ENCODE peak calls at places on chromosomes 12 and 14, in six cellular contexts. O, U, H, B, A and M are unnamed samples.

GRCh38 chr14:73125746-73126145 is 10.6 kb upstream of the PSEN1 start:
- DNase-seq in O (no peak), U (no peak), H (no peak), B (no peak), A (peak; percentile 41), M (no peak)

GRCh38 chr12:27185234-27186045 is 58.6 kb upstream of the STK38L start:
- DNase-seq in O (peak; percentile 56), U (no peak), H (no peak), B (no peak), A (no peak), M (no peak)

GRCh38 chr14:92704036-92704804 is 44.2 kb downstream of the LGMN start:
- DNase-seq in O (no peak), U (peak; percentile 60), H (no peak), B (peak; percentile 31), A (no peak), M (peak; percentile 58)

GRCh38 chr12:127178463-127178862 is 1088.5 kb upstream of the TMEM132C start:
- DNase-seq in O (no peak), U (no peak), H (no peak), B (no peak), A (no peak), M (no peak)

GRCh38 chr12:25495336-25496097 is 57.6 kb downstream of the LMNTD1 start:
- DNase-seq in O (no peak), U (no peak), H (no peak), B (no peak), A (peak; percentile 94), M (no peak)

GRCh38 chr12:19833775-19834501 is 394.6 kb downstream of the AEBP2 start:
- DNase-seq in O (no peak), U (no peak), H (no peak), B (no peak), A (no peak), M (no peak)

GRCh38 chr12:31234053-31234835 is 91.7 kb downstream of the SINHCAF start:
- DNase-seq in O (no peak), U (no peak), H (no peak), B (no peak), A (no peak), M (no peak)

GRCh38 chr12:50050410-50051280 is 6.8 kb upstream of the ASIC1 start:
- DNase-seq in O (no peak), U (peak; percentile 83), H (peak; percentile 79), B (peak; percentile 69), A (peak; percentile 89), M (peak; percentile 87)

GRCh38 chr12:21912318-21912717 is 28.9 kb downstream of the ABCC9 start:
- DNase-seq in O (no peak), U (no peak), H (no peak), B (no peak), A (no peak), M (no peak)

GRCh38 chr12:68591716-68592437 is 18.8 kb upstream of the RAP1B start:
- DNase-seq in O (no peak), U (no peak), H (no peak), B (no peak), A (no peak), M (no peak)

GRCh38 chr12:46663297-46663696 is 162.5 kb downstream of the SLC38A4 start:
- DNase-seq in O (no peak), U (no peak), H (no peak), B (no peak), A (no peak), M (no peak)

GRCh38 chr14:75240781-75241180 is 37.8 kb upstream of the FOS start:
- DNase-seq in O (no peak), U (no peak), H (no peak), B (no peak), A (no peak), M (no peak)

GRCh38 chr14:21525571-21525970 is 575 bp downstream of the SALL2 start:
- DNase-seq in O (no peak), U (no peak), H (no peak), B (no peak), A (peak; percentile 86), M (no peak)

GRCh38 chr12:19234991-19235876 is 105.7 kb downstream of the PLEKHA5 start:
- DNase-seq in O (peak; percentile 31), U (no peak), H (no peak), B (no peak), A (no peak), M (no peak)

GRCh38 chr14:73008501-73008900 is 18.4 kb downstream of the ZFYVE1 start:
- DNase-seq in O (no peak), U (no peak), H (no peak), B (no peak), A (no peak), M (no peak)

GRCh38 chr12:108232565-108232964 is 103.5 kb downstream of the WSCD2 start:
- DNase-seq in O (no peak), U (no peak), H (no peak), B (no peak), A (no peak), M (no peak)

GRCh38 chr12:122646568-122647220 is 56.5 kb downstream of the HCAR2 start:
- DNase-seq in O (no peak), U (peak; percentile 25), H (no peak), B (no peak), A (no peak), M (no peak)

GRCh38 chr14:53278602-53279506 is 125.7 kb upstream of the DDHD1 start:
- DNase-seq in O (peak; percentile 66), U (no peak), H (no peak), B (no peak), A (peak; percentile 62), M (no peak)

DNA sequence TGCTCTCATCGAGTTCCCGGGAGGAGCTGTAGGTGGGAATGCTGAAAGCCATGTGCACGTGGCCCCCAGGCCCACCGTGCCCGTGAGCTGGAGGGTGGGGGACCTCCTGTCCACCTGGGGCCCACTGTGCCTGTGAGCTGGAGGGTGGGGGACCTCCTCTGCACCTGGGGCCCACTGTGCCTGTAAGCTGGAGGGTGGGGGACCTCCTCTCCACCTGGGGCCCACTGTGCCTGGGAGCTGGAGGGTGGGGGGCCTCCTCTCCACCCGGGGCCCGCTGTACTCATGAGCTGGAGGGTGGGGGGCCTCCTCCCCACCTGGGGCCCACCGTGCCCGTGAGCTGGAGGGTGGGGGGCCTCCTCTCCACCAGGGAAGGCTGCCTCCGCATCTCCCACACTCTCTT is 13.9 kb upstream of the NUDT14 start:
- DNase-seq in O (no peak), U (no peak), H (no peak), B (no peak), A (no peak), M (no peak)
- H3K27ac ChIP-seq in O (peak overlapping the region; percentile 87), U (no peak overlapping the region), H (peak overlapping the region; percentile 50), B (peak overlapping the region; percentile 68), A (no peak overlapping the region), M (no peak overlapping the region)

GRCh38 chr12:92468358-92469020 is 234.3 kb upstream of the PLEKHG7 start:
- DNase-seq in O (no peak), U (no peak), H (no peak), B (no peak), A (peak; percentile 16), M (no peak)

GRCh38 chr12:92470608-92471021 is 232.2 kb upstream of the PLEKHG7 start:
- DNase-seq in O (no peak), U (no peak), H (no peak), B (no peak), A (no peak), M (no peak)

GRCh38 chr12:92471551-92471950 is 231.2 kb upstream of the PLEKHG7 start:
- DNase-seq in O (no peak), U (no peak), H (no peak), B (no peak), A (no peak), M (no peak)

GRCh38 chr12:92467886-92468285 is 234.9 kb upstream of the PLEKHG7 start:
- DNase-seq in O (no peak), U (no peak), H (no peak), B (no peak), A (peak; percentile 5), M (no peak)

DNA sequence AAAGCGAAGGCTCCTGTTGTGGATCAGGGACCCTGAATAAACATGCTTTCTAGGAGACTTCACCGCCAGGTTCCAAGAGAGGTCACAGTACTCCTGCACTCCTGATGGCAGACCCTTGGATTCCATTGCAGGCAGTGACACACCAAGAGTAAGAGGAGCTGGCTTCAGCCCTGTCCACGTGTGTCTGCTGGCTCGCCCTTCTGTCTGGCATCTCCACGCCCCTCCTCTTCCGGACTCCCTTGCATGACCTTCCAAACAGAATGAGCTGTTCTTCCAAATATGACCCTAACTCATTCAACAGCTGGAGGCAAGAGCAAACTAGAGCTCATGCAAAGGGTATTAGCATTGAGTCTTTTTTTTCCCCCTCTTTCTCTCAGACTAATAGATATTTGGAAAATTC is 233.0 kb upstream of the PLEKHG7 start:
- DNase-seq in O (peak; percentile 11), U (no peak), H (peak; percentile 75), B (no peak), A (no peak), M (peak; percentile 68)
- H3K4me3 ChIP-seq in O (no peak overlapping the region), U (no peak overlapping the region), H (no peak overlapping the region), B (no peak overlapping the region), A (no peak overlapping the region), M (no peak overlapping the region)

DNA sequence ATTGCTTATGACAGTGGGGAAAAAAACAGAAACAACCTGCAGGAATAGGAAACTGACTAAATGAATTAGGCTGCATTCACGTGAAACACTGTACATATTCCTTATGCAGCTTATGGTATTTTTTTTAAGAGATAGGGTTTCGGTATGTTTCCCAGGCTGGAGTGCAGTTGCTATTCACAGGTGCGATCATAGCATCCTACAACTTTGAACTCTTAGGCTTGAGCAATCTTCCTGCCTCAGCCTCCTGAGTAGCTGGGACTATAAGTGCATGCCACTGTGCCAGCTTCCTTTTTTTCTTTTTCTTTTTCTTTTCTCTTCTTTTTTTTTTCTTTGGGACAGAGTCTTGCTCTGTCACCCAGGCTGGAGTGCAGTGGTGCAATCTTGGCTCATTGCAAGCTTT is 35.8 kb upstream of the SPPL3 start:
- DNase-seq in O (no peak), U (no peak), H (no peak), B (no peak), A (no peak), M (no peak)
- H3K27ac ChIP-seq in O (no peak overlapping the region), U (no peak overlapping the region), H (no peak overlapping the region), B (no peak overlapping the region), A (no peak overlapping the region), M (no peak overlapping the region)

DNA sequence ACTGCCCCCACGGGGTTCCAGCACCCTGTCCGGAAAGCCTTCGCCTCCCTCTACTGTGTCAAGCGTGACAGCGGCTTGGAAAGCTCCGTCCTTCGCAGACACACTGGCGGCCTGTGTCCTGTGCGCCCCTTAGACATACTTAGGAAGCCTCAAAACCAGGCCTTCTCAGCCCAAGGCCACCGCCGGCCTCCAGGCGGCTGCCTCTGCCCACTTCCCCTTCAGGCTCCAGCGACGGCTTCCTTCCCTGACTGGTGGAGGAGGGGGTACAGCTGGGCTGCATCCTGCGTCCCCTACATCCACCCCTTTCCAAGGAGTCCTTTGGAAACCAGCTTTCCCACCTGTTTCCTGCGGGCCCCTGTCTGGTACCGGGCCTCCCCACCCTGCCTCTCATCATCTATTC is 2.5 kb upstream of the CACNA2D4 start:
- DNase-seq in O (no peak), U (no peak), H (no peak), B (peak; percentile 31), A (no peak), M (peak; percentile 75)
- H3K4me3 ChIP-seq in O (no peak overlapping the region), U (no peak overlapping the region), H (no peak overlapping the region), B (no peak overlapping the region), A (no peak overlapping the region), M (no peak overlapping the region)